ENCODE peak calls at places on chromosomes 13 and 19, in ten cellular contexts. O, G, N, E, X, B, M, U, C and V are unnamed samples.

GRCh38 chr13:41622545-41623429 is 165.4 kb downstream of the RGCC start:
- DNase-seq in G (no peak), O (peak; percentile 54), E (no peak), C (peak; percentile 17), B (no peak), M (no peak), X (no peak), U (peak; percentile 71), N (no peak), V (no peak)

GRCh38 chr13:96091164-96091931 is 1.4 kb downstream of the HS6ST3 start:
- DNase-seq in B (no peak), G (no peak), N (peak; percentile 47), E (peak; percentile 4), M (no peak), U (peak; percentile 34), C (no peak), X (no peak), O (peak; percentile 5), V (no peak)

GRCh38 chr13:112583592-112584277 is 4.2 kb downstream of the TUBGCP3 start:
- DNase-seq in N (peak; percentile 32), X (no peak), B (no peak), O (no peak), C (no peak), M (no peak), G (no peak), U (no peak), E (peak; percentile 28), V (peak; percentile 15)

GRCh38 chr13:31101511-31102170 is 60.1 kb downstream of the HSPH1 start:
- DNase-seq in X (no peak), N (peak; percentile 55), O (no peak), C (no peak), B (no peak), E (no peak), G (no peak), U (peak; percentile 33), M (no peak), V (no peak)

GRCh38 chr19:30690525-30690924 is 318.3 kb downstream of the ZNF536 start:
- DNase-seq in B (no peak), G (no peak), U (no peak), M (no peak), O (no peak), X (no peak), N (no peak), C (no peak), E (no peak), V (no peak)

GRCh38 chr19:17557461-17557860 is 2.0 kb downstream of the COLGALT1 start:
- DNase-seq in C (no peak), E (no peak), U (no peak), M (no peak), G (no peak), B (no peak), N (peak; percentile 49), O (no peak), X (no peak), V (no peak)

GRCh38 chr13:31452525-31452924 is 252.8 kb downstream of the B3GLCT start:
- DNase-seq in U (no peak), X (no peak), B (no peak), O (no peak), M (no peak), G (no peak), N (no peak), E (no peak), C (no peak), V (no peak)

GRCh38 chr19:12801466-12802266 is at the start of the genes PRDX2 and THSD8:
- DNase-seq in O (peak; percentile 71), N (peak; percentile 90), C (peak; percentile 79), M (peak; percentile 41), X (peak; percentile 78), G (no peak), U (peak; percentile 88), B (peak; percentile 71), E (peak; percentile 91), V (peak; percentile 93)

GRCh38 chr19:12047868-12048267 is 4.9 kb downstream of the ZNF878 start:
- DNase-seq in B (no peak), X (no peak), M (no peak), O (no peak), N (no peak), C (no peak), U (no peak), E (no peak), G (no peak), V (no peak)

GRCh38 chr19:45884682-45885555 is 1.0 kb downstream of the IRF2BP1 start:
- DNase-seq in N (no peak), E (peak; percentile 40), C (no peak), G (peak; percentile 46), M (no peak), U (peak; percentile 38), B (peak; percentile 32), X (peak; percentile 19), O (no peak), V (peak; percentile 73)

GRCh38 chr19:8935460-8935859 is 74.7 kb downstream of the MUC16 start:
- DNase-seq in O (peak; percentile 7), N (no peak), U (no peak), M (no peak), G (no peak), C (no peak), X (no peak), B (no peak), E (no peak), V (no peak)

GRCh38 chr13:21033866-21034601 is 27.4 kb downstream of the LATS2 start:
- DNase-seq in U (peak; percentile 59), E (no peak), M (no peak), X (no peak), G (peak; percentile 86), N (peak; percentile 40), B (no peak), O (peak; percentile 81), C (no peak), V (no peak)

GRCh38 chr13:77330009-77330471 is 3.1 kb upstream of the MYCBP2 start:
- DNase-seq in O (no peak), B (no peak), X (no peak), U (no peak), M (no peak), C (no peak), G (no peak), E (no peak), N (no peak), V (no peak)

GRCh38 chr19:49331616-49332055 is 3.6 kb upstream of the CD37 start:
- DNase-seq in C (peak; percentile 57), G (peak; percentile 17), X (peak; percentile 47), B (peak; percentile 60), M (no peak), E (peak; percentile 29), O (peak; percentile 51), N (no peak), U (peak; percentile 65), V (no peak)

GRCh38 chr13:47216176-47216822 is 319.4 kb upstream of the HTR2A start:
- DNase-seq in B (no peak), E (no peak), M (no peak), U (peak; percentile 14), C (peak; percentile 49), G (no peak), O (peak; percentile 74), N (no peak), X (no peak), V (no peak)

GRCh38 chr13:45482571-45483173 is 17.9 kb downstream of the COG3 start:
- DNase-seq in O (peak; percentile 39), C (peak; percentile 78), U (no peak), B (no peak), M (no peak), N (no peak), E (no peak), X (no peak), G (no peak), V (no peak)

GRCh38 chr19:10756371-10756770 is 38.5 kb downstream of the DNM2 start:
- DNase-seq in M (no peak), U (no peak), C (no peak), N (no peak), E (no peak), G (no peak), O (no peak), B (no peak), X (no peak), V (no peak)

GRCh38 chr13:34207334-34207733 is 389.4 kb downstream of the RFC3 start:
- DNase-seq in O (peak; percentile 94), G (no peak), B (no peak), E (no peak), M (peak; percentile 33), N (peak; percentile 38), U (peak; percentile 86), X (no peak), C (peak; percentile 35), V (no peak)

GRCh38 chr13:20064128-20064527 is 96.7 kb downstream of the GJA3 start:
- DNase-seq in N (no peak), X (no peak), U (no peak), G (no peak), E (no peak), B (no peak), O (peak; percentile 65), C (no peak), M (no peak), V (no peak)

GRCh38 chr13:29589967-29590366 is 5.5 kb downstream of the SLC7A1 start:
- DNase-seq in X (no peak), G (no peak), N (no peak), M (no peak), C (no peak), O (no peak), U (no peak), B (no peak), E (no peak), V (no peak)

GRCh38 chr19:53285087-53285486 is 17.6 kb upstream of the VN1R4 start:
- DNase-seq in C (no peak), U (no peak), B (no peak), N (no peak), M (no peak), O (no peak), X (no peak), E (no peak), G (no peak), V (no peak)

GRCh38 chr19:1041835-1042685 is 2.2 kb downstream of the ABCA7 start:
- DNase-seq in N (peak; percentile 41), M (no peak), G (no peak), E (peak; percentile 92), B (no peak), C (no peak), O (no peak), X (no peak), U (no peak), V (no peak)

GRCh38 chr13:105346141-105346766 is 1189.2 kb downstream of the EFNB2 start:
- DNase-seq in U (peak; percentile 68), G (no peak), B (no peak), X (no peak), M (peak; percentile 87), O (peak; percentile 94), N (no peak), E (no peak), C (peak; percentile 60), V (no peak)

GRCh38 chr19:5002143-5002542 is 33.2 kb downstream of the KDM4B start:
- DNase-seq in G (no peak), U (peak; percentile 63), B (no peak), E (no peak), O (peak; percentile 82), M (peak; percentile 31), C (no peak), X (no peak), N (no peak), V (no peak)

GRCh38 chr13:22176968-22177545 is 506.2 kb downstream of the FGF9 start:
- DNase-seq in O (no peak), N (no peak), M (no peak), C (no peak), G (no peak), U (no peak), X (no peak), E (no peak), B (no peak), V (no peak)

GRCh38 chr13:110560606-110561334 is 752 bp downstream of the RAB20 start:
- DNase-seq in O (no peak), B (peak; percentile 9), G (no peak), C (peak; percentile 45), M (no peak), E (no peak), U (peak; percentile 51), X (no peak), N (no peak), V (peak; percentile 21)

GRCh38 chr19:1568320-1569019 is at the start of gene MEX3D:
- DNase-seq in B (peak; percentile 87), E (peak; percentile 82), X (peak; percentile 79), C (peak; percentile 94), M (peak; percentile 30), N (peak; percentile 91), G (peak; percentile 62), U (peak; percentile 100), O (peak; percentile 43), V (peak; percentile 93)

GRCh38 chr13:102620512-102620911 is 23.7 kb downstream of the TPP2 start:
- DNase-seq in G (no peak), N (no peak), X (no peak), C (no peak), E (no peak), B (no peak), U (no peak), M (no peak), O (no peak), V (no peak)